ENCODE peak calls at places on chromosomes 3 and 15, in eight cellular contexts. H, T, K, P, G, D, F and Q are unnamed samples.

GRCh38 chr3:197791120-197792018 is at the start of gene LRCH3:
- DNase-seq in H (peak; percentile 76), T (no peak), K (peak; percentile 76), P (peak; percentile 85), G (peak; percentile 96), D (peak; percentile 87), F (peak; percentile 87), Q (peak; percentile 43)

GRCh38 chr3:157231071-157231470 is 71.1 kb upstream of the CCNL1 start:
- DNase-seq in H (no peak), T (no peak), K (no peak), P (no peak), G (no peak), D (no peak), F (no peak), Q (no peak)

GRCh38 chr3:142210144-142210543 is 15.2 kb downstream of the GK5 start:
- DNase-seq in H (no peak), T (no peak), K (no peak), P (no peak), G (peak; percentile 52), D (no peak), F (no peak), Q (no peak)

GRCh38 chr3:105827959-105828358 is 40.9 kb downstream of the CBLB start:
- DNase-seq in H (peak; percentile 53), T (peak; percentile 53), K (no peak), P (no peak), G (no peak), D (peak; percentile 81), F (no peak), Q (peak; percentile 89)

GRCh38 chr15:69748131-69748530 is 295.5 kb downstream of the RPLP1 start:
- DNase-seq in H (no peak), T (no peak), K (no peak), P (no peak), G (no peak), D (no peak), F (no peak), Q (no peak)

GRCh38 chr3:128870327-128870726 is 9.1 kb upstream of the ACAD9 start:
- DNase-seq in H (no peak), T (no peak), K (no peak), P (no peak), G (no peak), D (no peak), F (no peak), Q (no peak)

GRCh38 chr3:110815008-110815583 is 256.5 kb upstream of the NECTIN3 start:
- DNase-seq in H (no peak), T (peak; percentile 55), K (no peak), P (no peak), G (no peak), D (no peak), F (no peak), Q (peak; percentile 88)

GRCh38 chr3:54745863-54746262 is 182.0 kb downstream of the LRTM1 start:
- DNase-seq in H (no peak), T (no peak), K (no peak), P (no peak), G (no peak), D (no peak), F (no peak), Q (no peak)

GRCh38 chr15:25241241-25241801 is 197.5 kb downstream of the UBE3A start:
- DNase-seq in H (peak; percentile 19), T (no peak), K (peak; percentile 4), P (peak; percentile 19), G (no peak), D (no peak), F (peak; percentile 1), Q (no peak)

GRCh38 chr3:12253521-12253920 is 35.3 kb upstream of the PPARG start:
- DNase-seq in H (no peak), T (no peak), K (no peak), P (no peak), G (no peak), D (peak; percentile 2), F (no peak), Q (no peak)

GRCh38 chr15:81418891-81419290 is 44.9 kb upstream of the TMC3 start:
- DNase-seq in H (no peak), T (no peak), K (peak; percentile 16), P (no peak), G (no peak), D (no peak), F (no peak), Q (no peak)

GRCh38 chr3:61571516-61572336 is 10.4 kb downstream of the PTPRG start:
- DNase-seq in H (peak; percentile 58), T (peak; percentile 44), K (no peak), P (no peak), G (no peak), D (no peak), F (no peak), Q (no peak)

GRCh38 chr3:195162033-195162669 is 108.8 kb downstream of the XXYLT1 start:
- DNase-seq in H (peak; percentile 42), T (no peak), K (peak; percentile 29), P (peak; percentile 63), G (no peak), D (no peak), F (no peak), Q (no peak)

GRCh38 chr3:139468407-139468806 is 7.9 kb downstream of the RBP2 start:
- DNase-seq in H (no peak), T (no peak), K (no peak), P (no peak), G (no peak), D (no peak), F (no peak), Q (no peak)

GRCh38 chr15:101170568-101171350 is 81.1 kb downstream of the CHSY1 start:
- DNase-seq in H (peak; percentile 87), T (no peak), K (peak; percentile 26), P (no peak), G (no peak), D (no peak), F (no peak), Q (peak; percentile 87)

GRCh38 chr3:40054568-40055222 is 245.3 kb downstream of the MYRIP start:
- DNase-seq in H (no peak), T (no peak), K (no peak), P (no peak), G (no peak), D (no peak), F (no peak), Q (no peak)

DNA sequence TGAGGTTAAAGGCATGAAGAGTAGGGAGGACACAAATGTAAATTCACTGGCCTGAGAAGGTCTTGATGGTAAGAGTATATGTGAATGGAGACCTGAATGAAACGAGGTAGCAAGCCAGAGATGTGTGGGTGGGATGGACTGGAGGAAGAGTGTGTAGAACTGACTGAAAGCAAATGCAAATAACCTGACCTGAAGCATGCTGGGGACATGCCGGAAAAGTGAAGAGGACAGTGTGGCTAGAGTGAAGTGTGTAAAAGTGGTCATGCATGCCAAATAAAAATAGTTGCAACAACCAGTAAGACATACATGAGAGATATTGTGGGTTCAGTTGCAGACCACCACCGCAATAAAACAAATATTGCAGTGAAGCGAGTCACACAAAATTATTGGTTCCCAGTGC is 82.3 kb downstream of the LPP start:
- DNase-seq in H (no peak), T (no peak), K (no peak), P (no peak), G (no peak), D (no peak), F (no peak), Q (no peak)
- H3K4me3 ChIP-seq in H (no peak overlapping the region), T (no peak overlapping the region), K (no peak overlapping the region), P (no peak overlapping the region), G (no peak overlapping the region), D (no peak overlapping the region), F (no peak overlapping the region), Q (no peak overlapping the region)

DNA sequence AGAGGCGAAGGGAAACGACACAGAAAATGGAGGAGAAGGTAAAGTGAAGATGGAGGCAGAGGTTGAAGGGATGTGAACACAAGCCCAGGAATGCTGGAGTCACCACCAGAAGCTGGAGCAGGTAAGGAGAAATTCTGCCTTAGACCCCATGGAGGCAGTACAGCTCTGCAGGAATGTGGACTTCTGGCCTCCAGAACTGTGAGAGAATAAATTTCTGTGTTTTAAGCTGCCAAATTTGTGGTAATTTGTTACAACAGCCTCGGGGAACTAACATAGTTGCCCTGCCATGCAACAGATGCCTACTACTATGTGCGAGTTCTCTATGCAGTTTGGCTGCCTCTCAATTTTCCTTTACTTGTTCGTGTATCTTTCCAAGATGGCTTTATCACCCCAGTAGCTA is 394.1 kb downstream of the TUSC7 start:
- DNase-seq in H (no peak), T (no peak), K (no peak), P (no peak), G (no peak), D (no peak), F (no peak), Q (no peak)
- TF ChIP-seq CTCF in H (no peak), T (peak; percentile 4), K (no peak), P (no peak), G (no peak), D (peak; percentile 19), F (no peak), Q (peak; percentile 3)

GRCh38 chr15:77630064-77630463 is 2.6 kb downstream of the LINGO1 start:
- DNase-seq in H (no peak), T (no peak), K (no peak), P (no peak), G (no peak), D (no peak), F (no peak), Q (no peak)

GRCh38 chr15:77632760-77633133 is at the start of gene LINGO1:
- DNase-seq in H (no peak), T (no peak), K (peak; percentile 46), P (no peak), G (peak; percentile 86), D (peak; percentile 83), F (no peak), Q (no peak)

GRCh38 chr15:77630956-77631789 is 1.5 kb downstream of the LINGO1 start:
- DNase-seq in H (no peak), T (no peak), K (peak; percentile 31), P (no peak), G (peak; percentile 77), D (no peak), F (no peak), Q (no peak)

GRCh38 chr15:77633134-77633912 is 611 bp upstream of the LINGO1 start:
- DNase-seq in H (peak; percentile 82), T (peak; percentile 52), K (peak; percentile 88), P (peak; percentile 91), G (peak; percentile 97), D (peak; percentile 87), F (peak; percentile 91), Q (peak; percentile 49)

DNA sequence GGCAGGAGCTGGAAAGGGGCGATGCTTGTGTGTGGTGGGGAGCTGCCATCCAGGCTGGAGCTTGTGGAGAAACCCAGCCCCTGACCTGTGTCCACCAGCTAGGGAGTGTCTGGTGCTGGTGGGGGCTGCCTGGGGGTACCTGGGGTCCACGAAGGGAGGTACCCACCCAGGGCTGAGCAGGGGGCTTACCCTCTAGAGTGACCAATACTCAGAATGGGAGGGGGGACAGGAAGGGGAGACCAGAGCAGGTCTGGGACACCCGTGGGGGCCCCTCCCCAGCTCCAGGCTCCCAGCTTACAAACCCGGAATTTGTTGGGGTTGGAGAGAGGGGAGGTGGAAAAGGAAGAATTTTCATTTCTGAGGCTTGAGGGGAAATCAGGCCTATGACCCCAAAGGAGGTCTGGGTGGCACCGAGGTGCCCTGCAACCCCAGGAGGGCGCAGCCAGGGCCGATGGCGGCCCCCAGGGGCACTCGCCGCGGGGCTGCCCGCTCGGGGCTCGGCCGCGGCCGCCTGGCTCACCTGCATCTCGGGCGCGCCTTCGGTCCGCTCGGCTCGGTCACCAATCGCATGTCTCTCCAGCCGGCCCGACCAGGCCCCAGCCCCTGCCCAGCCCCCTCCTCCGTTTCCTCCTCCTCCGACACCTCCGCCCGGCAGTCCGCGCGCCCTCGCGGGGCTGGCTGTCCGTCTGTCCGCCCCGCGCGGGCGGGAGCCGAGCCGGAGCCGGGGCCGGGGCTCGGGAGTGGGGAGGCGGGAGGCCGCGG is 741 bp downstream of the LINGO1 start:
- DNase-seq in H (no peak), T (no peak), K (peak; percentile 27), P (no peak), G (peak; percentile 74), D (no peak), F (no peak), Q (no peak)
- H3K27me3 ChIP-seq in H (no peaks in the 10 kb centered on the region), T (peaks cover 76% of the 10 kb centered on the region), K (no peaks in the 10 kb centered on the region), P (peaks cover 51% of the 10 kb centered on the region), G (peaks cover 16% of the 10 kb centered on the region), D (no peaks in the 10 kb centered on the region), F (peaks cover 31% of the 10 kb centered on the region), Q (peaks cover 30% of the 10 kb centered on the region)

GRCh38 chr3:160018959-160019358 is 30.3 kb downstream of the IL12A start:
- DNase-seq in H (no peak), T (no peak), K (no peak), P (no peak), G (no peak), D (no peak), F (no peak), Q (no peak)
- H3K4me3 ChIP-seq in H (no peak overlapping the region), T (no peak overlapping the region), K (no peak overlapping the region), P (no peak overlapping the region), G (no peak overlapping the region), D (no peak overlapping the region), F (no peak overlapping the region), Q (no peak overlapping the region)